ENCODE peak calls at places on chromosomes 16 and 17, in five cellular contexts. J is coronary artery, P is fibroblast of the aortic adventitia, H is RWPE2, C is left ventricle myocardium inferior. Y is an unnamed sample.

GRCh38 chr17:3472137-3472536 is 518 bp upstream of the SPATA22 start:
- DNase-seq in P (no peak), C (no peak), J (no peak), H (no peak), Y (no peak)

GRCh38 chr16:67389911-67390815 is 3.1 kb downstream of the TPPP3 start:
- DNase-seq in H (no peak), C (peak), J (peak), P (no peak), Y (no peak)

GRCh38 chr16:57906385-57907316 is 64.3 kb downstream of the CNGB1 start:
- DNase-seq in J (no peak), P (no peak), C (no peak), H (no peak), Y (no peak)

GRCh38 chr16:67173808-67174705 is 3.7 kb downstream of the NOL3 start:
- DNase-seq in H (peak), J (peak), C (peak), P (peak), Y (peak)

GRCh38 chr16:3020247-3020603 is at the start of gene TNFRSF12A:
- DNase-seq in P (peak), H (no peak), C (peak), J (peak), Y (no peak)

GRCh38 chr17:78498848-78499247 is 78.3 kb downstream of the DNAH17 start:
- DNase-seq in P (no peak), C (no peak), H (no peak), J (no peak), Y (no peak)

GRCh38 chr16:20136446-20136968 is 62.8 kb upstream of the GPR139 start:
- DNase-seq in H (no peak), P (no peak), C (no peak), J (no peak), Y (no peak)

GRCh38 chr16:87956169-87956770 is 5.0 kb downstream of the BANP start:
- DNase-seq in J (no peak), C (peak), P (peak), H (no peak), Y (no peak)

GRCh38 chr17:28951428-28951990 is at the start of gene PHF12:
- DNase-seq in J (peak), P (peak), C (peak), H (peak), Y (peak)

GRCh38 chr17:17744116-17744515 is 62.9 kb downstream of the RAI1 start:
- DNase-seq in P (no peak), C (no peak), J (no peak), H (no peak), Y (no peak)

GRCh38 chr16:89094252-89094901 is 725 bp downstream of the ACSF3 start:
- DNase-seq in C (no peak), H (no peak), J (no peak), P (peak), Y (no peak)

GRCh38 chr17:2703181-2703580 is 8.4 kb downstream of the CLUH start:
- DNase-seq in H (peak), J (no peak), P (no peak), C (no peak), Y (no peak)

GRCh38 chr16:997440-998051 is 16.0 kb downstream of the SOX8 start:
- DNase-seq in P (peak), J (no peak), C (peak), H (no peak), Y (no peak)

GRCh38 chr17:33192961-33193911 is 99.9 kb downstream of the ASIC2 start:
- DNase-seq in P (no peak), H (no peak), C (no peak), J (no peak), Y (no peak)

GRCh38 chr17:7237761-7238417 is 1.4 kb downstream of the PHF23 start:
- DNase-seq in J (no peak), C (peak), P (peak), H (no peak), Y (no peak)

GRCh38 chr16:50933257-50933656 is 191.4 kb downstream of the CYLD start:
- DNase-seq in J (no peak), C (no peak), H (no peak), P (no peak), Y (no peak)

GRCh38 chr17:48457080-48457836 is 27.2 kb upstream of the SKAP1 start:
- DNase-seq in H (no peak), J (peak), P (peak), C (peak), Y (no peak)

GRCh38 chr16:70529051-70529777 is 5.6 kb downstream of the SF3B3 start:
- DNase-seq in H (no peak), P (peak), J (no peak), C (no peak), Y (peak)

GRCh38 chr17:44996304-44996703 is 28.2 kb upstream of the C1QL1 start:
- DNase-seq in H (no peak), J (no peak), P (no peak), C (no peak), Y (no peak)

GRCh38 chr17:72634621-72635020 is 457.9 kb downstream of the SLC39A11 start:
- DNase-seq in C (no peak), J (no peak), H (no peak), P (no peak), Y (no peak)

GRCh38 chr17:72714357-72714966 is 378.0 kb downstream of the SLC39A11 start:
- DNase-seq in J (no peak), H (no peak), P (no peak), C (no peak), Y (no peak)

GRCh38 chr16:4495766-4496165 is 19.6 kb downstream of the HMOX2 start:
- DNase-seq in H (no peak), C (no peak), P (no peak), J (no peak), Y (no peak)

GRCh38 chr16:48131201-48131600 is 24.6 kb downstream of the ABCC12 start:
- DNase-seq in J (no peak), C (no peak), P (no peak), H (no peak), Y (no peak)

GRCh38 chr17:12640364-12640763 is 25.3 kb upstream of the MYOCD start:
- DNase-seq in J (no peak), C (no peak), P (no peak), H (no peak), Y (no peak)

GRCh38 chr17:35103271-35103670 is 16.4 kb downstream of the RAD51D start:
- DNase-seq in H (no peak), J (no peak), C (no peak), P (no peak), Y (no peak)

GRCh38 chr17:62804025-62804424 is 4.1 kb downstream of the MARCHF10 start:
- DNase-seq in J (no peak), C (no peak), P (no peak), H (no peak), Y (no peak)

GRCh38 chr17:15269690-15270089 is 4.6 kb upstream of the PMP22 start:
- DNase-seq in H (no peak), P (peak), J (no peak), C (no peak), Y (no peak)

GRCh38 chr17:74442670-74443515 is 11.0 kb downstream of the GPRC5C start:
- DNase-seq in C (peak), J (peak), H (peak), P (peak), Y (no peak)

GRCh38 chr17:8366231-8366630 is 10.3 kb downstream of the KRABD2 start:
- DNase-seq in J (peak), P (peak), C (no peak), H (no peak), Y (peak)

GRCh38 chr17:82242977-82243647 is 14.3 kb downstream of the SLC16A3 start:
- DNase-seq in C (peak), J (peak), H (peak), P (peak), Y (peak)

GRCh38 chr17:40462343-40463121 is 19.3 kb downstream of the IGFBP4 start:
- DNase-seq in J (no peak), P (no peak), H (no peak), C (no peak), Y (no peak)

GRCh38 chr16:6837722-6838121 is 494.9 kb upstream of the RBFOX1 start:
- DNase-seq in P (no peak), H (no peak), J (no peak), C (no peak), Y (no peak)

GRCh38 chr17:6639651-6640535 is 618 bp downstream of the KIAA0753 start:
- DNase-seq in C (no peak), H (no peak), J (peak), P (peak), Y (peak)

GRCh38 chr17:804541-805435 is 22.6 kb downstream of the MRM3 start:
- DNase-seq in J (no peak), H (no peak), C (no peak), P (no peak), Y (no peak)

DNA sequence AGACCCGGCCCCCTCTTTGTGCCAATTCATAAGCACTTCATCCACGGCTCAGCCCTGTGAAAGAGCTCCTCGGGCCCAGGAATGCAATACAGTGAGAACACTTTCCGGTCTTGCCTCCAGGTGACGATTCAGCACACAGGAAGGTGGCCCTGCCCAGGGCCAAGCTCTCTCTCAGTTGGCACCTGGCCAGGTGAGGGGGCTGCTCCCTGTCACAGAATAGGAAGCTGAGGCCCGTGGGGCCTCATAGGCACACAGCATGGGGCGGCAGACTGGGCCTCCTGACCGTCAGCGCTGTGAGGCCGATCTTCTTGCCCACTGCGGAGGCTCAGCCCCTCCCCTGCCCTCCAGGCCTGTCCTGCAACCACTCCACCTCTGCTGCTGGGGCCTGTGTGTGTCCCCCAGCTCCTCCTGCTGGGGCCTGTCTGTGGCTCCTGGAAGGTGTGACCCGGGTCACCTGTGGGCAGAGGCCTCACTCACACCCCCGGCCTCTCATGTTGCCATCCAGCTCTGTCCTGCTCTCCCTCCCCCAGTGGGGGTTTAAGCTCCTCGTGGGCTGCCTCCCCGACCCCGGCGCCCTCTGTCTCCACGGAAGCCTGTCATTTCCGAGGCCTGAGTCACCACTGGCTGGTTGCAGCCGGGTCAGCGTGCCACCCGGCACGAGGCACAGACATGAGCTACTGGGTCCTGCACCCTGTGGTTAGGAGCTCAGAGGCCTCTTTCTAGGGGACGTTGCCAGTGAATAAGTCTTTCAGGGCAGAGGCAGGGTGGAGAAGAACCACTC is 114.4 kb downstream of the SEC14L1 start:
- DNase-seq in J (peak), H (peak), C (no peak), P (peak), Y (peak)
- TF ChIP-seq CTCF in J (no peak), H (peak), C (no peak), P (no peak), Y (no peak)

DNA sequence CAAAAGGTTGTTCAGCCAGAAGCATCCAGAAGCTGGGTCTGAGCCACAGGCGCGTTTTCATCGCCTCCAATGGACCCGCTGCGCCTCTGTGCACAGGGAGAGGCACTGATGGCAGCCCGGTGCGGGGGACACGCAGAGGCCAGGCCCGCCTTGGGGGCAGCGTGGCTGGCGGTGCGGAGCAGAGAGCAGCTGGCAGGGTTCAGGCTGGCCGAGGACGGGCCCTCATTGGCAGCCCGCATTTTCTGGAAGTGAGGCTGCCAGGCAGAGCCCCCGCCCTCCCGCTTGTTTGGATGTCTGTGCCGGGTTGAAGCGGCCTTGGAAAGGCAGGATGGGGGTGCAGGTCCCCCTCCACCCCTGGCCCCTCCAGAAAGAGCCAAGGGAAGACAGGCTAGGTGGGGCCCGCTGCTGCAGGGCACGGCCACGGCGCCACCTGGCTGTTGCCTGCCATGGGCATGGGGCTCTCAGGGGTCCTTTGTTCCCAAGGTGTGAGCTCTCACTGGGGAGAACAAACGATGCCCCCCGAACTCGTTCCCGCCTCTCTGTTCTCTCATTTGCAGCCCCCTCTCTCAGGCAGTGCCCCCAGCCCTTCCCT is 18.8 kb downstream of the GSE1 start:
- DNase-seq in P (no peak), C (no peak), H (no peak), J (no peak), Y (no peak)
- TF ChIP-seq CTCF in P (no peak), C (no peak), H (peak), J (no peak), Y (no peak)

DNA sequence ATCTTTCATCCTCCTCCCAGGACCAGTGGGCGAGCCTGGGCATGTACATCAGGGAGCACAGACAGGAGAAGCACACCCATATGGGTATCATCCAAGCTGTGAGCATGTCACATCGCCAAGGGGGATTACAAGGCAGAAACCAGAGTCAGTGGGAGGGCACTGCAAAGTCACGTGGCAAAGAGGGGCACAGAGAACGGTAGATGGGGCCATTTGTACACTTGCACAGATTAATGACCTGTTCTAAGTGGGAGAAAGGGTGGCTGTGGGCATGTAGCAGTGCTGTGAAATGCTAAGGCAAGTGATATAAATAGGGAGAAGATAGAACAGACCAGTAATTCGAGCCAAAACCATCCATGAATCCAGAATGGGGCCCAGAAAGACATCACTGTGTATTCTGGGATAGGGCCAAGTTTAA is 265.0 kb downstream of the CPPED1 start:
- DNase-seq in H (no peak), J (no peak), C (no peak), P (peak), Y (no peak)
- TF ChIP-seq CTCF in H (no peak), J (no peak), C (no peak), P (no peak), Y (no peak)

GRCh38 chr16:15667091-15667742 is 17.2 kb downstream of the NDE1 start:
- DNase-seq in J (no peak), P (no peak), C (no peak), H (no peak), Y (no peak)
- TF ChIP-seq CTCF in J (no peak), P (no peak), C (no peak), H (no peak), Y (no peak)

GRCh38 chr17:20010099-20010863 is 1.1 kb downstream of the SPECC1 start:
- DNase-seq in C (peak), J (no peak), P (peak), H (no peak), Y (peak)
- TF ChIP-seq CTCF in C (peak), J (peak), P (peak), H (no peak), Y (peak)

GRCh38 chr17:4948997-4949320 is 629 bp upstream of the PFN1 start:
- DNase-seq in H (peak), C (peak), P (peak), J (peak), Y (peak)

GRCh38 chr17:4951486-4951885 is 567 bp downstream of the ENO3 start:
- DNase-seq in P (no peak), C (no peak), J (no peak), H (no peak), Y (no peak)

GRCh38 chr17:4950075-4950756 is 703 bp upstream of the ENO3 start:
- DNase-seq in J (peak), C (peak), H (no peak), P (no peak), Y (no peak)

GRCh38 chr17:4949321-4950074 is 1.2 kb upstream of the PFN1 start:
- DNase-seq in P (peak), C (peak), H (peak), J (peak), Y (no peak)

GRCh38 chr17:4950757-4951204 is at the start of gene ENO3:
- DNase-seq in P (no peak), J (no peak), H (no peak), C (peak), Y (no peak)
- TF ChIP-seq CTCF in P (no peak), J (no peak), H (no peak), C (no peak), Y (no peak)